ENCODE peak calls at places on chromosome 20, in five cellular contexts. T, M, L, F and K are unnamed samples.
A peak's percentile ranks its signal among the peaks of the same experiment; 100 is the strongest.

GRCh38 chr20:50621068-50621467 is 70.3 kb downstream of the RIPOR3 start:
- DNase-seq in T (no peak), M (no peak), L (no peak), F (no peak), K (no peak)

GRCh38 chr20:10228330-10228729 is 9.7 kb downstream of the SNAP25 start:
- DNase-seq in T (no peak), M (no peak), L (peak; percentile 32), F (no peak), K (no peak)

GRCh38 chr20:40688129-40689099 is 622 bp downstream of the MAFB start:
- DNase-seq in T (peak; percentile 61), M (no peak), L (no peak), F (no peak), K (no peak)

GRCh38 chr20:59123011-59123676 is 40.5 kb upstream of the ZNF831 start:
- DNase-seq in T (no peak), M (no peak), L (no peak), F (peak; percentile 15), K (no peak)

GRCh38 chr20:36881888-36882287 is 6.0 kb downstream of the TLDC2 start:
- DNase-seq in T (no peak), M (no peak), L (no peak), F (no peak), K (no peak)

GRCh38 chr20:57280221-57280620 is 13.8 kb upstream of the BMP7 start:
- DNase-seq in T (no peak), M (no peak), L (no peak), F (no peak), K (no peak)

GRCh38 chr20:32018269-32019155 is 8.3 kb downstream of the CCM2L start:
- DNase-seq in T (no peak), M (no peak), L (peak; percentile 75), F (peak; percentile 57), K (no peak)

GRCh38 chr20:60074276-60074675 is 116.1 kb downstream of the CDH26 start:
- DNase-seq in T (no peak), M (no peak), L (no peak), F (no peak), K (no peak)

GRCh38 chr20:33025318-33025876 is 6.1 kb upstream of the BPIFB6 start:
- DNase-seq in T (no peak), M (no peak), L (no peak), F (no peak), K (no peak)

GRCh38 chr20:16444056-16444777 is 129.0 kb downstream of the KIF16B start:
- DNase-seq in T (peak; percentile 58), M (no peak), L (no peak), F (no peak), K (no peak)

GRCh38 chr20:50625986-50626677 is 65.2 kb downstream of the RIPOR3 start:
- DNase-seq in T (peak; percentile 86), M (no peak), L (peak; percentile 51), F (peak; percentile 35), K (no peak)

GRCh38 chr20:41138217-41138526 is 829 bp downstream of the PLCG1 start:
- DNase-seq in T (no peak), M (no peak), L (no peak), F (no peak), K (no peak)

GRCh38 chr20:54335299-54335698 is 127.4 kb downstream of the PFDN4 start:
- DNase-seq in T (no peak), M (no peak), L (no peak), F (no peak), K (no peak)

GRCh38 chr20:22684072-22684762 is 99.8 kb upstream of the FOXA2 start:
- DNase-seq in T (peak; percentile 69), M (peak; percentile 50), L (peak; percentile 78), F (peak; percentile 29), K (peak; percentile 12)

GRCh38 chr20:18254615-18255014 is 33.7 kb upstream of the ZNF133 start:
- DNase-seq in T (no peak), M (no peak), L (no peak), F (no peak), K (no peak)

GRCh38 chr20:9775176-9775575 is 63.7 kb downstream of the PAK5 start:
- DNase-seq in T (no peak), M (no peak), L (no peak), F (no peak), K (no peak)

GRCh38 chr20:7703436-7703835 is 236.8 kb downstream of the HAO1 start:
- DNase-seq in T (no peak), M (no peak), L (no peak), F (no peak), K (no peak)

GRCh38 chr20:7540923-7541322 is 399.3 kb downstream of the HAO1 start:
- DNase-seq in T (no peak), M (no peak), L (no peak), F (no peak), K (no peak)

GRCh38 chr20:645318-646106 is 7.5 kb downstream of the SRXN1 start:
- DNase-seq in T (peak; percentile 83), M (peak; percentile 24), L (peak; percentile 71), F (peak; percentile 72), K (peak; percentile 11)

GRCh38 chr20:58518387-58518786 is 3.2 kb upstream of the APCDD1L start:
- DNase-seq in T (no peak), M (no peak), L (no peak), F (no peak), K (no peak)

GRCh38 chr20:46308258-46309157 is at the start of gene CDH22:
- DNase-seq in T (peak; percentile 81), M (no peak), L (peak; percentile 45), F (peak; percentile 54), K (peak; percentile 4)

GRCh38 chr20:45781391-45781931 is 10.2 kb downstream of the WFDC3 start:
- DNase-seq in T (no peak), M (peak; percentile 27), L (peak; percentile 74), F (no peak), K (no peak)

GRCh38 chr20:46202758-46203509 is 84.8 kb downstream of the CD40 start:
- DNase-seq in T (no peak), M (no peak), L (no peak), F (no peak), K (no peak)

GRCh38 chr20:1108437-1108920 is 9.9 kb upstream of the PSMF1 start:
- DNase-seq in T (peak; percentile 58), M (no peak), L (peak; percentile 63), F (peak; percentile 53), K (no peak)

GRCh38 chr20:45372646-45373352 is 5.3 kb downstream of the TP53TG5 start:
- DNase-seq in T (peak; percentile 74), M (no peak), L (no peak), F (no peak), K (peak; percentile 66)

GRCh38 chr20:17795003-17795402 is 95.2 kb downstream of the BANF2 start:
- DNase-seq in T (no peak), M (no peak), L (no peak), F (no peak), K (no peak)

GRCh38 chr20:25020345-25020744 is 27.8 kb upstream of the APMAP start:
- DNase-seq in T (no peak), M (no peak), L (no peak), F (no peak), K (no peak)

GRCh38 chr20:64053841-64054661 is 4.6 kb upstream of the SOX18 start:
- DNase-seq in T (peak; percentile 78), M (no peak), L (no peak), F (no peak), K (no peak)

GRCh38 chr20:36506253-36506652 is 35.1 kb upstream of the MYL9 start:
- DNase-seq in T (no peak), M (no peak), L (no peak), F (no peak), K (no peak)

GRCh38 chr20:1935696-1936366 is 40.6 kb downstream of the SIRPA start:
- DNase-seq in T (peak; percentile 79), M (no peak), L (no peak), F (no peak), K (peak; percentile 72)

GRCh38 chr20:5529331-5530142 is 212.8 kb upstream of the PROKR2 start:
- DNase-seq in T (peak; percentile 82), M (peak; percentile 51), L (peak; percentile 89), F (peak; percentile 91), K (no peak)

GRCh38 chr20:5402903-5403531 is 86.3 kb upstream of the PROKR2 start:
- DNase-seq in T (no peak), M (no peak), L (no peak), F (peak; percentile 23), K (no peak)

GRCh38 chr20:61788343-61788742 is 277.3 kb downstream of the TAF4 start:
- DNase-seq in T (peak; percentile 18), M (no peak), L (no peak), F (no peak), K (no peak)

GRCh38 chr20:33237989-33238388 is 2.2 kb downstream of the BPIFA1 start:
- DNase-seq in T (no peak), M (no peak), L (no peak), F (no peak), K (no peak)